ENCODE peak calls at places on chromosomes 16 and 17, in eight cellular contexts. One of them, this sample, is unnamed.
A peak's percentile ranks its signal among the peaks of the same experiment; 100 is the strongest.

GRCh38 chr16:89046491-89046890 is 47.2 kb upstream of the ACSF3 start:
- DNase-seq in suprapubic skin: no peak
- DNase-seq in stomach: no peak
- DNase-seq in sigmoid colon: peak; percentile 3
- DNase-seq in esophagus muscularis mucosa: no peak
- DNase-seq in transverse colon: no peak
- DNase-seq in ovary: no peak
- DNase-seq in A549: no peak
- DNase-seq in this sample: no peak

GRCh38 chr17:62875296-62875695 is 67.2 kb upstream of the MARCHF10 start:
- DNase-seq in A549: no peak
- DNase-seq in stomach: no peak
- DNase-seq in sigmoid colon: no peak
- DNase-seq in ovary: no peak
- DNase-seq in esophagus muscularis mucosa: no peak
- DNase-seq in transverse colon: no peak
- DNase-seq in suprapubic skin: no peak
- DNase-seq in this sample: no peak

GRCh38 chr16:88809676-88810165 is 2.0 kb downstream of the APRT start:
- DNase-seq in ovary: no peak
- DNase-seq in esophagus muscularis mucosa: no peak
- DNase-seq in transverse colon: no peak
- DNase-seq in stomach: no peak
- DNase-seq in suprapubic skin: no peak
- DNase-seq in A549: no peak
- DNase-seq in sigmoid colon: no peak
- DNase-seq in this sample: no peak

GRCh38 chr17:16434662-16435061 is 19.3 kb downstream of the TRPV2 start:
- DNase-seq in suprapubic skin: no peak
- DNase-seq in A549: no peak
- DNase-seq in ovary: no peak
- DNase-seq in transverse colon: no peak
- DNase-seq in sigmoid colon: no peak
- DNase-seq in stomach: no peak
- DNase-seq in esophagus muscularis mucosa: no peak
- DNase-seq in this sample: no peak

GRCh38 chr16:74469946-74470478 is 48.7 kb upstream of the CLEC18B start:
- DNase-seq in transverse colon: no peak
- DNase-seq in stomach: no peak
- DNase-seq in ovary: no peak
- DNase-seq in esophagus muscularis mucosa: no peak
- DNase-seq in A549: no peak
- DNase-seq in suprapubic skin: no peak
- DNase-seq in sigmoid colon: no peak
- DNase-seq in this sample: no peak

GRCh38 chr17:42122371-42123303 is at the start of gene HSPB9:
- DNase-seq in transverse colon: peak; percentile 86
- DNase-seq in ovary: peak; percentile 80
- DNase-seq in suprapubic skin: no peak
- DNase-seq in esophagus muscularis mucosa: no peak
- DNase-seq in sigmoid colon: peak; percentile 86
- DNase-seq in stomach: peak; percentile 85
- DNase-seq in A549: no peak
- DNase-seq in this sample: no peak

GRCh38 chr16:65118866-65119265 is 3.0 kb downstream of the CDH11 start:
- DNase-seq in A549: no peak
- DNase-seq in suprapubic skin: no peak
- DNase-seq in stomach: no peak
- DNase-seq in sigmoid colon: no peak
- DNase-seq in esophagus muscularis mucosa: peak; percentile 80
- DNase-seq in ovary: no peak
- DNase-seq in transverse colon: no peak
- DNase-seq in this sample: no peak

GRCh38 chr16:75198135-75198600 is 8.8 kb downstream of the CTRB2 start:
- DNase-seq in esophagus muscularis mucosa: no peak
- DNase-seq in ovary: peak; percentile 33
- DNase-seq in stomach: peak; percentile 24
- DNase-seq in suprapubic skin: peak; percentile 62
- DNase-seq in sigmoid colon: no peak
- DNase-seq in transverse colon: no peak
- DNase-seq in A549: no peak
- DNase-seq in this sample: no peak

GRCh38 chr16:3590736-3591435 is 13.7 kb upstream of the NLRC3 start:
- DNase-seq in sigmoid colon: no peak
- DNase-seq in ovary: no peak
- DNase-seq in transverse colon: no peak
- DNase-seq in suprapubic skin: no peak
- DNase-seq in stomach: no peak
- DNase-seq in esophagus muscularis mucosa: no peak
- DNase-seq in A549: no peak
- DNase-seq in this sample: no peak

GRCh38 chr16:57540906-57541753 is 1.3 kb upstream of the ADGRG5 start:
- DNase-seq in sigmoid colon: no peak
- DNase-seq in suprapubic skin: peak; percentile 64
- DNase-seq in ovary: peak; percentile 32
- DNase-seq in esophagus muscularis mucosa: no peak
- DNase-seq in A549: no peak
- DNase-seq in stomach: peak; percentile 25
- DNase-seq in transverse colon: no peak
- DNase-seq in this sample: no peak

GRCh38 chr17:9237661-9238301 is 216.5 kb downstream of the NTN1 start:
- DNase-seq in A549: no peak
- DNase-seq in ovary: no peak
- DNase-seq in esophagus muscularis mucosa: no peak
- DNase-seq in sigmoid colon: peak; percentile 64
- DNase-seq in suprapubic skin: peak; percentile 64
- DNase-seq in transverse colon: no peak
- DNase-seq in stomach: no peak
- DNase-seq in this sample: no peak

GRCh38 chr16:68607443-68607842 is 37.7 kb upstream of the CDH3 start:
- DNase-seq in suprapubic skin: no peak
- DNase-seq in sigmoid colon: no peak
- DNase-seq in stomach: no peak
- DNase-seq in A549: no peak
- DNase-seq in ovary: no peak
- DNase-seq in transverse colon: no peak
- DNase-seq in esophagus muscularis mucosa: no peak
- DNase-seq in this sample: no peak

GRCh38 chr17:39769974-39770587 is 32.3 kb downstream of the GRB7 start:
- DNase-seq in ovary: no peak
- DNase-seq in suprapubic skin: no peak
- DNase-seq in sigmoid colon: no peak
- DNase-seq in stomach: no peak
- DNase-seq in transverse colon: no peak
- DNase-seq in esophagus muscularis mucosa: no peak
- DNase-seq in A549: no peak
- DNase-seq in this sample: no peak

DNA sequence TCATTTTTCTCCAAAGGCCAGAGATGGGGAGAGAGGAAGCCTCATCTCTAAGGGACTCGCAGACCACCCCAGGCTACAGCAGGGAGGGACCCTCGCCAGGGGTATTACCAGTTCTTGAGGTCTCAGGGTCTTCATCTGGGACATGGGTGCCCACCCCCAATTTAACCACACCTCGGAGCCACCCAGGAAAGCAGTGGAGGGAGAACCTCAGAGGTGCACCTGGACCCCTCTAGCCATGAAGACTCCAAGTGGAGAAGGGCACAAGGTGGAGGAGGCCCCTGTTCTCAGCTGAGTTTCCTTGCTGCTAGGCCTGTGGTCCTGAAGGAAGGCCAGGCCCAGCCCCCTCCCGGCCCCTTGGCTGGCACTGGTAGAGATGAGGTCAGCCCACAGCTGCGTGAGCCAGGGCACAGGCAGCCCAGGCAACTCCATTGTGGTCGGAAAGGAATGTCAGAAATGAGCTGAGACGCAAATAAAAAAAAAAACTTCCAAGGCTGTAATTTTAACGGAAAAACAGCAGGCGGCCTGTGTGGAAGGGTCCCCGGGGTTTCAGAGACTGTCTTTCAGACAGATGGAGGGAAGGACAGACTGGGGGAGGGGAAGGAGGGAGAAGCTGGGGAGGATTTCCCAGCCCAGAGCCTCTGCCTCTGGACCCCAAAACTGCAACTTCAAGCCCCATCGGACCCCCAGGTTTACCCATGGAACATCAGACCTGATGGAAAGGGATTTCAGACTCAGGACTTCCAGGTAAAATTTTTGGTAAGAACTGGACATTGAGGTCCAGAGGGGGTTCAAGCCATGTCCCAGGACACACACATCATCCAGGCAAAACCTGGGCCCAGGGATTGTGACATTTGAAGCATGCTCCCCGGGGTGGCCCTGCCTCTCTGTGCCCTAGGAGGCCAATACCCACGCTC is 25.5 kb upstream of the MRPS23 start:
- DNase-seq in suprapubic skin: peak; percentile 91
- DNase-seq in esophagus muscularis mucosa: no peak
- DNase-seq in ovary: peak; percentile 93
- DNase-seq in transverse colon: peak; percentile 59
- DNase-seq in A549: peak; percentile 96
- DNase-seq in sigmoid colon: peak; percentile 95
- DNase-seq in stomach: peak; percentile 71
- DNase-seq in this sample: peak; percentile 68
- TF ChIP-seq EP300 in suprapubic skin: no peak
- TF ChIP-seq EP300 in esophagus muscularis mucosa: peak; percentile 48
- TF ChIP-seq EP300 in ovary: no peak
- TF ChIP-seq EP300 in transverse colon: no peak
- TF ChIP-seq EP300 in A549: peak; percentile 92
- TF ChIP-seq EP300 in sigmoid colon: no peak
- TF ChIP-seq EP300 in stomach: no peak
- TF ChIP-seq EP300 in this sample: peak; percentile 88

GRCh38 chr17:48563385-48563838 is 14.7 kb downstream of the HOXB4 start:
- DNase-seq in transverse colon: no peak
- DNase-seq in suprapubic skin: no peak
- DNase-seq in sigmoid colon: no peak
- DNase-seq in stomach: no peak
- DNase-seq in A549: no peak
- DNase-seq in ovary: no peak
- DNase-seq in esophagus muscularis mucosa: no peak
- DNase-seq in this sample: no peak

GRCh38 chr17:48562934-48563333 is 15.2 kb downstream of the HOXB4 start:
- DNase-seq in ovary: no peak
- DNase-seq in sigmoid colon: no peak
- DNase-seq in A549: no peak
- DNase-seq in transverse colon: no peak
- DNase-seq in esophagus muscularis mucosa: no peak
- DNase-seq in suprapubic skin: no peak
- DNase-seq in stomach: no peak
- DNase-seq in this sample: no peak

GRCh38 chr17:48563867-48564199 is 14.3 kb downstream of the HOXB4 start:
- DNase-seq in A549: no peak
- DNase-seq in stomach: no peak
- DNase-seq in transverse colon: no peak
- DNase-seq in esophagus muscularis mucosa: no peak
- DNase-seq in ovary: no peak
- DNase-seq in suprapubic skin: no peak
- DNase-seq in sigmoid colon: no peak
- DNase-seq in this sample: no peak

GRCh38 chr17:48560452-48560817 is 15.5 kb upstream of the HOXB2 start:
- DNase-seq in transverse colon: no peak
- DNase-seq in stomach: no peak
- DNase-seq in sigmoid colon: no peak
- DNase-seq in ovary: no peak
- DNase-seq in A549: no peak
- DNase-seq in esophagus muscularis mucosa: no peak
- DNase-seq in suprapubic skin: no peak
- DNase-seq in this sample: no peak

DNA sequence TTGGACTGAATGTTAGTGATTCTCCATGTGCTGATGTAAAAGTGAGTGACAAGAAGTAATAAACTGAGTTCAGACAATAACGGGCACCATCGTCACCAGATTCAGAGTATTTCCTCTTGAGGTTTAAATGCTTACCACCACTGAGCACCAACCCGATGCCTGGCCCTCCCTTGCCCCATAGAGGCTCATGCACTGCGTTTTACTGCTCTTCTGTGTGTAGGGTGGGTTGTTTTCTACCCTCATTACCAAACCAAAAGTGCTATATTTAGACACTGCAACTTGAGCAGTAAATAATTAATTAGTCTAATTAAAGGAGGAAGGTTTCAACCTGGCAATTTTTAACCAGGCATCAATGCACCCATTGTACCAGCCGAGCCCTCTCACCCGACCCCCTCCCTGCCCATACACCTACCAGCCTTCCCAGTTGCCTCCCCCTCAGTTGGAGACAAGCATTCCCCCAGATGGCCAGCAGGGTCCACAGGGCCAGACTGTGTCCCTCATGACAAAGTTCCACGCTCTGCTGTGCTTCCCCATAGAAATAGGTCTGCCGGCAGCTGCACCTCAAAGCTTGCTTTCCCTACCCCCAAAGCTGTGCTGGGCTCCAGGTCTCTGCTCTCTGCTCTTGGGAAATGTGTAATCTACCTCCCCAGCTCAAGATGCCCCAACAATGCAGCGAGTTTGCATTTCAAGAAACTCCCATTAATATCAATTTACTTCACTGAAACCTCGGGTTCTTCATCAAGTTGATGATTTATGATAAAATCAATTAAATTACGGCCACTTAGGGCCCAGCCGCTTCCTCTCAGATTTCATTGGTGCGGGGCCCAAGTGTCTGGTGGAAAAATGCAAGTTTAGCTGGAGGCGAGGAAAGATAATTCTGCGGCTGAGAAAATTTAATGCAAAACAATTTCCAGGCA is 16.0 kb downstream of the HOXB4 start:
- DNase-seq in stomach: no peak
- DNase-seq in transverse colon: no peak
- DNase-seq in suprapubic skin: no peak
- DNase-seq in esophagus muscularis mucosa: no peak
- DNase-seq in ovary: no peak
- DNase-seq in A549: no peak
- DNase-seq in sigmoid colon: no peak
- DNase-seq in this sample: no peak
- TF ChIP-seq EP300 in stomach: no peak
- TF ChIP-seq EP300 in transverse colon: no peak
- TF ChIP-seq EP300 in suprapubic skin: no peak
- TF ChIP-seq EP300 in esophagus muscularis mucosa: no peak
- TF ChIP-seq EP300 in ovary: no peak
- TF ChIP-seq EP300 in A549: no peak
- TF ChIP-seq EP300 in sigmoid colon: no peak
- TF ChIP-seq EP300 in this sample: no peak

DNA sequence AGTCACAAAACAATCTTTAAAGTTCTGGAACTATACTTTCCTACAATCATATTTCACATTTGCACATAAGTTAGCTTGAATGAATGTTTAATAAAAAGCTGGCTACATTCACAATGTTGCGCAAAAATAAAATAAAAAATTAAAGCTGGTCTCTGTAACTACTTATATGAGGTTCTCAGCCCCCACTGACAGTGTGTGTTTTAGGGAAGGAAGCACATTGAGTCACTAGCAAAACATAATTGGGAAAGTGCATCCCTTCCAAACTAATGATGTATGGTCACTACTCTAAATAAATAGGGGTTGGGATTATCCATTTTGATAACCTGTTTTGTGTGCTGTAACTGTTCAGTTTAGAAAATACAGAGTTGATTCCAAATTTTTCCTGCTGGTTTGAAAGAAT is 251.9 kb downstream of the IRX3 start:
- DNase-seq in ovary: no peak
- DNase-seq in sigmoid colon: no peak
- DNase-seq in transverse colon: no peak
- DNase-seq in suprapubic skin: no peak
- DNase-seq in esophagus muscularis mucosa: no peak
- DNase-seq in stomach: no peak
- DNase-seq in A549: no peak
- DNase-seq in this sample: no peak
- TF ChIP-seq EP300 in ovary: no peak
- TF ChIP-seq EP300 in sigmoid colon: no peak
- TF ChIP-seq EP300 in transverse colon: no peak
- TF ChIP-seq EP300 in suprapubic skin: no peak
- TF ChIP-seq EP300 in esophagus muscularis mucosa: no peak
- TF ChIP-seq EP300 in stomach: no peak
- TF ChIP-seq EP300 in A549: no peak
- TF ChIP-seq EP300 in this sample: no peak

GRCh38 chr16:85171004-85171808 is 58.9 kb upstream of the CIBAR2 start:
- DNase-seq in A549: no peak
- DNase-seq in esophagus muscularis mucosa: no peak
- DNase-seq in suprapubic skin: no peak
- DNase-seq in stomach: no peak
- DNase-seq in ovary: no peak
- DNase-seq in sigmoid colon: no peak
- DNase-seq in transverse colon: no peak
- DNase-seq in this sample: no peak
- TF ChIP-seq EP300 in A549: no peak
- TF ChIP-seq EP300 in esophagus muscularis mucosa: no peak
- TF ChIP-seq EP300 in suprapubic skin: no peak
- TF ChIP-seq EP300 in stomach: no peak
- TF ChIP-seq EP300 in ovary: no peak
- TF ChIP-seq EP300 in sigmoid colon: no peak
- TF ChIP-seq EP300 in transverse colon: no peak
- TF ChIP-seq EP300 in this sample: no peak